ENCODE peak calls at places on chromosomes 11 and 22, in five cellular contexts. X is mucosa of descending colon, M is retinal pigment epithelial cell, D is coronary artery, S is heart left ventricle. Z is an unnamed sample.

GRCh38 chr11:10087621-10088225 is 206.3 kb downstream of the SBF2 start:
- DNase-seq in X (no peak), M (no peak), D (no peak), S (no peak), Z (no peak)

GRCh38 chr22:31556627-31557203 is 60.4 kb downstream of the SFI1 start:
- DNase-seq in X (no peak), M (no peak), D (no peak), S (no peak), Z (no peak)

GRCh38 chr22:23531283-23531921 is 48.7 kb downstream of the IGLL1 start:
- DNase-seq in X (peak; percentile 18), M (no peak), D (no peak), S (no peak), Z (no peak)

GRCh38 chr11:132353255-132353654 is 982.8 kb downstream of the NTM start:
- DNase-seq in X (no peak), M (no peak), D (no peak), S (no peak), Z (no peak)

GRCh38 chr22:19723165-19723989 is at the start of gene GP1BB:
- DNase-seq in X (peak; percentile 63), M (no peak), D (no peak), S (peak; percentile 74), Z (no peak)

GRCh38 chr11:1852885-1853284 is at the start of gene LSP1:
- DNase-seq in X (peak; percentile 66), M (no peak), D (no peak), S (no peak), Z (no peak)

GRCh38 chr22:40002935-40003715 is 8.4 kb downstream of the FAM83F start:
- DNase-seq in X (no peak), M (no peak), D (peak; percentile 59), S (no peak), Z (no peak)

GRCh38 chr22:49432211-49432905 is 395.3 kb downstream of the BRD1 start:
- DNase-seq in X (no peak), M (no peak), D (no peak), S (no peak), Z (peak; percentile 51)

GRCh38 chr11:114145166-114145695 is 85.7 kb downstream of the ZBTB16 start:
- DNase-seq in X (no peak), M (no peak), D (no peak), S (no peak), Z (no peak)

GRCh38 chr11:65400295-65401072 is 14.0 kb downstream of the FRMD8 start:
- DNase-seq in X (peak; percentile 48), M (no peak), D (no peak), S (no peak), Z (no peak)

GRCh38 chr11:5336331-5336730 is 7.0 kb downstream of the OR51B5 start:
- DNase-seq in X (no peak), M (no peak), D (no peak), S (no peak), Z (no peak)

GRCh38 chr22:22878801-22879674 is 8.6 kb upstream of the IGLL5 start:
- DNase-seq in X (no peak), M (no peak), D (peak; percentile 68), S (no peak), Z (peak; percentile 50)

GRCh38 chr11:62556872-62557631 is 10.4 kb upstream of the AHNAK start:
- DNase-seq in X (peak; percentile 54), M (no peak), D (no peak), S (no peak), Z (no peak)

GRCh38 chr22:43345761-43346261 is 2.6 kb upstream of the SCUBE1 start:
- DNase-seq in X (no peak), M (no peak), D (no peak), S (no peak), Z (no peak)

DNA sequence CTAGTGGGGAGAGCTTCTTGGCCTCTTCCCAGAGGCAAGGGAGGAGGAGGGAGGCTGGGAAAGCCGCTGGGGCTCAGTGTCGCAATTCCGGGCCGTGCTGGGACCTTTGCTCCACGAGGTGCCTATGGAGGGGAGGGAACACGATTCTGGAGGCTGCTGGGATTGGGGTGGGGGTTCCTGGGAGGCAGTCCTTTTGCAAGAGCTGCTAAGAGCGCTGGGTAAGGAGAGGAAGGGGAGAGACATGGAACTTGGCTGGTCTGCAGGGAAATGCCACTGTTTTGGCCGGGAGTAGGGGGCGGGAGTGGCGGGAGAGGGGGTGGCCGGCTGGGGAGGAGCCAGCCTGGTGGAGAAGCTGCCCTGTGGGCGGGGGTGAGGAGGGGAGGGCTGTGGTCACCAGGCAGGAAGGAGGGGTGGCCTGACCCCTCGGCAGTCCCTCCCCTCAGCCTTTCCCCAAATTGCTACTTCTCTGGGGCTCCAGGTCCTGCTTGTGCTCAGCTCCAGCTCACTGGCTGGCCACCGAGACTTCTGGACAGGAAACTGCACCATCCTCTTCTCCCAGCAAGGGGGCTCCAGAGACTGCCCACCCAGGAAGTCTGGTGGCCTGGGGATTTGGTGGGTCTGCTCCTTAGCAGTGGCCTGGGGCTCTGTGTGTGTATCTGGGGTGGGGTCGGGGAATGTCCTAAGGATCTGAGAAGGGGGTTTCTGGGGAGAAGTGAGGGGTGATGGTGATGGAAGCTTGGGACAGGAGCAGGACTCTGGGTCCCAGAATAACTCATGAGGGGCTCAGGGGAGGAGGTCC is at the start of gene NR1H3:
- DNase-seq in X (peak; percentile 83), M (no peak), D (peak; percentile 88), S (peak; percentile 75), Z (no peak)
- TF ChIP-seq CTCF in X (peak; percentile 26), M (peak; percentile 75), D (peak; percentile 55), S (peak; percentile 58), Z (peak; percentile 75)

GRCh38 chr11:59263225-59263894 is 50.6 kb upstream of the MPEG1 start:
- DNase-seq in X (peak; percentile 66), M (no peak), D (no peak), S (no peak), Z (no peak)
- TF ChIP-seq CTCF in X (peak; percentile 22), M (no peak), D (no peak), S (peak; percentile 14), Z (no peak)

DNA sequence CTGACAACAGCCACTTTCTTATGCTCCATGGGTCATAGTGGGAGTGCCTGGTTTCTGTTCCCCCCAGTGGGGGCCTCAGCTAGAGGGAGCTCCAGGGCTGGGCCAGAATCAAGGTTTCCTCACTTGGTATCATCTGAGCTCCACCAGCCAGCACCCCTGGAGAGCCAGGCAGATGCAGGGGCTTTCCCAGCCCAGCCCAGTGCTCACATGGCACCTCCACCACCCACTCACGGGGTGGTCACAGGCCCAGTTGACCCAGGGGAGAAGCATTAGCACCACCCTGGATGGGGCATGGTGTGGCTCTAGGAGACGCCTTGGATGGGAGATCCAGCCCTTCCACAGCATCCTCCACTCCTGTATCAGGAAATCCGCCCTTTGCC is 24.1 kb upstream of the WNT7B start:
- DNase-seq in X (no peak), M (no peak), D (no peak), S (no peak), Z (no peak)
- TF ChIP-seq CTCF in X (no peak), M (no peak), D (no peak), S (no peak), Z (no peak)

GRCh38 chr11:68019486-68019885 is 9.4 kb downstream of the ALDH3B1 start:
- DNase-seq in X (no peak), M (no peak), D (no peak), S (no peak), Z (no peak)

GRCh38 chr11:68022531-68022930 is 8.0 kb upstream of the NDUFS8 start:
- DNase-seq in X (no peak), M (no peak), D (no peak), S (no peak), Z (no peak)

GRCh38 chr11:68020575-68020974 is 9.9 kb upstream of the NDUFS8 start:
- DNase-seq in X (no peak), M (no peak), D (no peak), S (no peak), Z (no peak)

GRCh38 chr11:68018730-68019190 is 8.6 kb downstream of the ALDH3B1 start:
- DNase-seq in X (no peak), M (no peak), D (no peak), S (no peak), Z (no peak)

GRCh38 chr11:68021167-68021787 is 9.2 kb upstream of the NDUFS8 start:
- DNase-seq in X (peak; percentile 76), M (no peak), D (no peak), S (no peak), Z (no peak)
- TF ChIP-seq CTCF in X (peak; percentile 12), M (peak; percentile 60), D (no peak), S (no peak), Z (peak; percentile 46)

DNA sequence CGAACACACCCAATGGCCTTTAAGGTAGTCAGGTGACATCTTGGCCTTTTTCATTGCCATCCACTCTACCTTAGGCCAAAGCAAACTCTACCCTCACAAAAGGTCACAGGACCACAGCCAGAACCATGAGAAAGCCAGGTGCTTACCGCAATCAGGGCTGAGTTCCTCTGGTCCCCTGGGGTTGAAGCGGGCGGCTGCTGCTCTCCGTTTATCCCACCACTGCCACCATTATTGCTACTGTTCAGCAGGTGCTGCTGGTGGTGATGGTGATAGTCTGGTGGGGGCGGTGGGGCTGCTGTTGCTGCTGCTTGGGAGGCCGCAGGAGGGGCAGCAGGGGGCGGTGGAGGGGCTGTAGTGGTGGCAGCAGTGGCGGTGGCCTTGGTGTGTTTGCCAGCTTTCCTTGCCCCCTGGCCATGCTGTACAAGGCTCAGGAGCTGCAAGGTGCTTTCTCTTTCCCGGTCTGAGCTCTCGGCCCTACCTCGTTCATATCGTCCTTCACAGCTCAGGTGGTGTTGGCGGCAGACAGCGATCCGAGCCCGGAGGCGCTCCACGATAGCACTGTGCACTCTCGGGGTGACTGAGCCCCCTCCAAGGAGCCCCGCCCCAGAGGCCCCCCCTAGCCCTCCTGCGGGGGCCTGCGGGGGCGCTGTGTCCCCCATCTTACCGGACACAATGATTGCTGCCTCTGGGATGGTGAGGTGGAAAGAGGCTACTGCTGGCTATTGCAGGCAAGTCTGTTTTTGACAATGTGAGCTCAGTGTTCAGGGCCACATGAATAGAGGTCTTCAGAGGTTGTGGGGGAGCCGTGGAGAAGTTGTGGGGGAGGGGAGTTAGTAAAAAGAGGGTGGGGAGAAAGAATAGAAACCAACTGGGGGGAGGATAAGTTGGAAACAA is 1.5 kb downstream of the MAML2 start:
- DNase-seq in X (peak; percentile 83), M (no peak), D (peak; percentile 78), S (peak; percentile 44), Z (no peak)
- TF ChIP-seq CTCF in X (no peak), M (peak; percentile 29), D (no peak), S (peak; percentile 44), Z (peak; percentile 48)

GRCh38 chr11:108302121-108302785 is 79.4 kb downstream of the ATM start:
- DNase-seq in X (no peak), M (no peak), D (no peak), S (no peak), Z (no peak)
- TF ChIP-seq CTCF in X (no peak), M (no peak), D (no peak), S (no peak), Z (no peak)

DNA sequence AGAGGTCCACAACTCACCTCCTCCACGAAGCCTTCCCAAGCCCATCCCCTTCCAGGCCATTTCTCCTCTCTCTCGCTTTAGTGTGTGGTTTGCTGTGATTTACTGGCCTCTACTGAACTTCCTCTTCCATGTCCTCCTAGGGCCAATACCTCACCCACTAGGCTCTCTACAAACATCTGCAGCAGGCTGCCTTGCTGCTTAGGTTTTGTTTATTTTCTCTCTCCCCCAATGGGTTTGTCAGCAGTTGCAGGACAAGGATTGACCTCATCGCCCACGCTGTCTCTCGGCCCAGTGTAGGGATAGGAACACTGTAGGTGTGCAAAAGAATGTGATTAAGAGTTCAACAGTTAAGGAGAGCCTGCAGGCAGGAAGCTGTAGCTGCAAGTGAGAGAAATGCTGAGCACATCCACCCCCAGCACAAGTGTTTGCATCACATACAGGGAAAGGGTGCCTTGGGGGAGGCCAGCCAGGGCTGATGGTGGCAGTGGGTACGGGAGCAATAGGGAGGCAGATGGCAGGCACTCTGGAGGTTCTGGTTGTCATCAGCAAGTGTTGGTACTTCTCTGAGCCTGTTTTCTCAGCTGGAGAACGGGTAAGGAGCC is 1.4 kb downstream of the PC start:
- DNase-seq in X (peak; percentile 34), M (no peak), D (no peak), S (no peak), Z (no peak)
- TF ChIP-seq CTCF in X (no peak), M (peak; percentile 19), D (no peak), S (no peak), Z (peak; percentile 42)

Z was measured in type B pancreatic cell.